ENCODE peak calls at places on chromosome 21, in seven cellular contexts. One of them, this sample, is unnamed.

GRCh38 chr21:33968082-33968997 is 52.7 kb upstream of the ATP5PO start:
- DNase-seq in prostate gland: no peak
- DNase-seq in coronary artery: no peak
- DNase-seq in body of pancreas: no peak
- DNase-seq in astrocyte of the cerebellum: no peak
- DNase-seq in fibroblast of mammary gland: peak
- DNase-seq in OCI-LY7: peak
- DNase-seq in this sample: peak

GRCh38 chr21:33042812-33043211 is 17.1 kb downstream of the OLIG2 start:
- DNase-seq in prostate gland: no peak
- DNase-seq in coronary artery: no peak
- DNase-seq in body of pancreas: no peak
- DNase-seq in astrocyte of the cerebellum: peak
- DNase-seq in fibroblast of mammary gland: peak
- DNase-seq in OCI-LY7: no peak
- DNase-seq in this sample: no peak

GRCh38 chr21:39612233-39613028 is at the start of gene B3GALT5:
- DNase-seq in prostate gland: no peak
- DNase-seq in coronary artery: no peak
- DNase-seq in body of pancreas: peak
- DNase-seq in astrocyte of the cerebellum: no peak
- DNase-seq in fibroblast of mammary gland: peak
- DNase-seq in OCI-LY7: no peak
- DNase-seq in this sample: no peak

GRCh38 chr21:20790113-20790512 is 208.1 kb upstream of the NCAM2 start:
- DNase-seq in prostate gland: no peak
- DNase-seq in coronary artery: no peak
- DNase-seq in body of pancreas: no peak
- DNase-seq in astrocyte of the cerebellum: no peak
- DNase-seq in fibroblast of mammary gland: peak
- DNase-seq in OCI-LY7: no peak
- DNase-seq in this sample: no peak

GRCh38 chr21:17139696-17140095 is 373.1 kb upstream of the CXADR start:
- DNase-seq in prostate gland: no peak
- DNase-seq in coronary artery: no peak
- DNase-seq in body of pancreas: no peak
- DNase-seq in astrocyte of the cerebellum: no peak
- DNase-seq in fibroblast of mammary gland: peak
- DNase-seq in OCI-LY7: no peak
- DNase-seq in this sample: no peak

GRCh38 chr21:20720623-20721022 is 277.6 kb upstream of the NCAM2 start:
- DNase-seq in prostate gland: no peak
- DNase-seq in coronary artery: no peak
- DNase-seq in body of pancreas: no peak
- DNase-seq in astrocyte of the cerebellum: peak
- DNase-seq in fibroblast of mammary gland: peak
- DNase-seq in OCI-LY7: no peak
- DNase-seq in this sample: no peak

GRCh38 chr21:30257773-30258172 is 25.0 kb downstream of the KRTAP24-1 start:
- DNase-seq in prostate gland: no peak
- DNase-seq in coronary artery: no peak
- DNase-seq in body of pancreas: no peak
- DNase-seq in astrocyte of the cerebellum: peak
- DNase-seq in fibroblast of mammary gland: peak
- DNase-seq in OCI-LY7: peak
- DNase-seq in this sample: peak

GRCh38 chr21:21712761-21713558 is 714.8 kb downstream of the NCAM2 start:
- DNase-seq in prostate gland: no peak
- DNase-seq in coronary artery: no peak
- DNase-seq in body of pancreas: no peak
- DNase-seq in astrocyte of the cerebellum: peak
- DNase-seq in fibroblast of mammary gland: peak
- DNase-seq in OCI-LY7: no peak
- DNase-seq in this sample: no peak

GRCh38 chr21:34691396-34692032 is 22.7 kb downstream of the CLIC6 start:
- DNase-seq in prostate gland: no peak
- DNase-seq in coronary artery: no peak
- DNase-seq in body of pancreas: no peak
- DNase-seq in astrocyte of the cerebellum: no peak
- DNase-seq in fibroblast of mammary gland: no peak
- DNase-seq in OCI-LY7: no peak
- DNase-seq in this sample: no peak

GRCh38 chr21:21714396-21714795 is 716.2 kb downstream of the NCAM2 start:
- DNase-seq in prostate gland: no peak
- DNase-seq in coronary artery: no peak
- DNase-seq in body of pancreas: no peak
- DNase-seq in astrocyte of the cerebellum: peak
- DNase-seq in fibroblast of mammary gland: peak
- DNase-seq in OCI-LY7: no peak
- DNase-seq in this sample: no peak

GRCh38 chr21:44927259-44927586 is 6.5 kb upstream of the ITGB2 start:
- DNase-seq in prostate gland: no peak
- DNase-seq in coronary artery: no peak
- DNase-seq in body of pancreas: no peak
- DNase-seq in astrocyte of the cerebellum: no peak
- DNase-seq in fibroblast of mammary gland: no peak
- DNase-seq in OCI-LY7: no peak
- DNase-seq in this sample: no peak
- H3K4me3 ChIP-seq in prostate gland: no peak
- H3K4me3 ChIP-seq in coronary artery: no peak
- H3K4me3 ChIP-seq in body of pancreas: no peak
- H3K4me3 ChIP-seq in astrocyte of the cerebellum: no peak
- H3K4me3 ChIP-seq in fibroblast of mammary gland: no peak
- H3K4me3 ChIP-seq in OCI-LY7: peak
- H3K4me3 ChIP-seq in this sample: peak

GRCh38 chr21:42094811-42095210 is 23.7 kb downstream of the UMODL1 start:
- DNase-seq in prostate gland: no peak
- DNase-seq in coronary artery: no peak
- DNase-seq in body of pancreas: no peak
- DNase-seq in astrocyte of the cerebellum: no peak
- DNase-seq in fibroblast of mammary gland: peak
- DNase-seq in OCI-LY7: no peak
- DNase-seq in this sample: no peak
- TF ChIP-seq CTCF in prostate gland: no peak
- TF ChIP-seq CTCF in coronary artery: no peak
- TF ChIP-seq CTCF in body of pancreas: no peak
- TF ChIP-seq CTCF in astrocyte of the cerebellum: no peak
- TF ChIP-seq CTCF in fibroblast of mammary gland: peak
- TF ChIP-seq CTCF in OCI-LY7: no peak
- TF ChIP-seq CTCF in this sample: no peak

DNA sequence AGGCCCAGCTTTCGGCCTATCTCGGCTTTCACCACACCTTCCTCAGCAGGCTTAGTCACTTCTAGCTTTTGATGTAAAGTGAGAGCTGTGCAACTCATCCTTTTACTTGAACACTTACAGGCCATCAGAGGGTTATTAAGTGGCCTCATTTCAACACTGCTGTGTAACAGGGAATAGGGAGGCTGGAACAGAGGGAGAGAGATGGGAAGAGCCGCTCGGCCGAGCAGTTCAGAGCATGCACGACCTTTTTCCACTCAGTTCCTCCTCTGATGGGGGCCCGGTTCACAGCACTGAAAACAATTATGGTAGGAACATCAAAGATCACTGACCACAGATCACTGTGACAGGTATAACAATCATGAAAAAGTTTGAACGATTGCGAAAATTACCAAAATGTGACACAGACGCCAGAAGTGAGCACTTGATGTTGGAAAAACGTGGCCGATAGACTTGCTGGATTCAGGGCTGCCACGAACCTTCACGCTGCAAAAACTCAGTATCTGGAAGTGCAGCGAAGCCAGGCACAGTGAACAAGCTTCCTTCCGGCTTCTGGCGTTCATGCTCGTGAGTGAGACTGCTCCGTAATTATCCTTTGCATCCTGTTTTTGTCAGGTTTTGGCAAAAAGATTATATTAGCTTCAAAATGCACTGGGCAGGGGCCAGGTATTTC is 28.6 kb downstream of the AGPAT3 start:
- DNase-seq in prostate gland: no peak
- DNase-seq in coronary artery: no peak
- DNase-seq in body of pancreas: no peak
- DNase-seq in astrocyte of the cerebellum: no peak
- DNase-seq in fibroblast of mammary gland: peak
- DNase-seq in OCI-LY7: no peak
- DNase-seq in this sample: peak
- H3K4me3 ChIP-seq in prostate gland: no peak
- H3K4me3 ChIP-seq in coronary artery: peak
- H3K4me3 ChIP-seq in body of pancreas: no peak
- H3K4me3 ChIP-seq in astrocyte of the cerebellum: no peak
- H3K4me3 ChIP-seq in fibroblast of mammary gland: no peak
- H3K4me3 ChIP-seq in OCI-LY7: no peak
- H3K4me3 ChIP-seq in this sample: peak

DNA sequence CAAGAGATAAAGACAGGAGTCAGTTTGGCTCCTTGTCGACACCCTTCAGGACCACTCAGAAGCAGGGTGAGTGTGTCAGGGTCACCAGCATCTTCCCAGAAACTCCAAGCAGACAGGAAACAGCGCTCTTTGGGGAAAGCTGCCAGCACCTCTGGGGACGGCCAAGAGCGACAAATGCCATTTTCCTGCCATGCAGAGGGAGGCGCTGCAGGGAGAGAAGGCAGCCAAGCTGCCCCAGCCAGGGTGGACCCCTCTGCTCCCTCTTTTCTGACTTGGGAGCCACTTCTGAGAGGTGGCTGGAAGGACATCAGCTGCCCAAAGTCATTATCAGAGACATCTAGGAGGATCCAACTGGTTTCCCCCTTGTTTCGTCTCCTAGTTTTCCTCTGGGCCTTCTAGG is 29.0 kb downstream of the SIM2 start:
- DNase-seq in prostate gland: no peak
- DNase-seq in coronary artery: peak
- DNase-seq in body of pancreas: no peak
- DNase-seq in astrocyte of the cerebellum: no peak
- DNase-seq in fibroblast of mammary gland: no peak
- DNase-seq in OCI-LY7: no peak
- DNase-seq in this sample: no peak
- TF ChIP-seq CTCF in prostate gland: no peak
- TF ChIP-seq CTCF in coronary artery: no peak
- TF ChIP-seq CTCF in body of pancreas: no peak
- TF ChIP-seq CTCF in astrocyte of the cerebellum: no peak
- TF ChIP-seq CTCF in fibroblast of mammary gland: no peak
- TF ChIP-seq CTCF in OCI-LY7: no peak
- TF ChIP-seq CTCF in this sample: no peak

GRCh38 chr21:28743723-28744122 is 249.0 kb downstream of the LTN1 start:
- DNase-seq in prostate gland: no peak
- DNase-seq in coronary artery: no peak
- DNase-seq in body of pancreas: no peak
- DNase-seq in astrocyte of the cerebellum: no peak
- DNase-seq in fibroblast of mammary gland: no peak
- DNase-seq in OCI-LY7: no peak
- DNase-seq in this sample: no peak

GRCh38 chr21:28747464-28747863 is 245.2 kb downstream of the LTN1 start:
- DNase-seq in prostate gland: no peak
- DNase-seq in coronary artery: no peak
- DNase-seq in body of pancreas: no peak
- DNase-seq in astrocyte of the cerebellum: no peak
- DNase-seq in fibroblast of mammary gland: no peak
- DNase-seq in OCI-LY7: no peak
- DNase-seq in this sample: no peak

GRCh38 chr21:28742527-28742926 is 250.2 kb downstream of the LTN1 start:
- DNase-seq in prostate gland: no peak
- DNase-seq in coronary artery: no peak
- DNase-seq in body of pancreas: no peak
- DNase-seq in astrocyte of the cerebellum: peak
- DNase-seq in fibroblast of mammary gland: peak
- DNase-seq in OCI-LY7: no peak
- DNase-seq in this sample: no peak

GRCh38 chr21:28746166-28746565 is 246.5 kb downstream of the LTN1 start:
- DNase-seq in prostate gland: no peak
- DNase-seq in coronary artery: no peak
- DNase-seq in body of pancreas: no peak
- DNase-seq in astrocyte of the cerebellum: no peak
- DNase-seq in fibroblast of mammary gland: no peak
- DNase-seq in OCI-LY7: no peak
- DNase-seq in this sample: no peak

GRCh38 chr21:28745131-28746055 is 247.3 kb downstream of the LTN1 start:
- DNase-seq in prostate gland: peak
- DNase-seq in coronary artery: peak
- DNase-seq in body of pancreas: peak
- DNase-seq in astrocyte of the cerebellum: peak
- DNase-seq in fibroblast of mammary gland: peak
- DNase-seq in OCI-LY7: peak
- DNase-seq in this sample: peak
- H3K4me3 ChIP-seq in prostate gland: peak
- H3K4me3 ChIP-seq in coronary artery: peak
- H3K4me3 ChIP-seq in body of pancreas: peak
- H3K4me3 ChIP-seq in astrocyte of the cerebellum: peak
- H3K4me3 ChIP-seq in fibroblast of mammary gland: peak
- H3K4me3 ChIP-seq in OCI-LY7: peak
- H3K4me3 ChIP-seq in this sample: peak

GRCh38 chr21:41582866-41583265 is 74.9 kb upstream of the TMPRSS2 start:
- DNase-seq in prostate gland: no peak
- DNase-seq in coronary artery: no peak
- DNase-seq in body of pancreas: no peak
- DNase-seq in astrocyte of the cerebellum: no peak
- DNase-seq in fibroblast of mammary gland: no peak
- DNase-seq in OCI-LY7: no peak
- DNase-seq in this sample: no peak

GRCh38 chr21:41582298-41582840 is 74.4 kb upstream of the TMPRSS2 start:
- DNase-seq in prostate gland: no peak
- DNase-seq in coronary artery: no peak
- DNase-seq in body of pancreas: no peak
- DNase-seq in astrocyte of the cerebellum: no peak
- DNase-seq in fibroblast of mammary gland: no peak
- DNase-seq in OCI-LY7: no peak
- DNase-seq in this sample: no peak

GRCh38 chr21:41583274-41583790 is 75.4 kb upstream of the TMPRSS2 start:
- DNase-seq in prostate gland: peak
- DNase-seq in coronary artery: no peak
- DNase-seq in body of pancreas: peak
- DNase-seq in astrocyte of the cerebellum: no peak
- DNase-seq in fibroblast of mammary gland: no peak
- DNase-seq in OCI-LY7: no peak
- DNase-seq in this sample: no peak

GRCh38 chr21:41580758-41581554 is 73.0 kb upstream of the TMPRSS2 start:
- DNase-seq in prostate gland: no peak
- DNase-seq in coronary artery: no peak
- DNase-seq in body of pancreas: no peak
- DNase-seq in astrocyte of the cerebellum: no peak
- DNase-seq in fibroblast of mammary gland: no peak
- DNase-seq in OCI-LY7: no peak
- DNase-seq in this sample: no peak

GRCh38 chr21:41581592-41582228 is 73.8 kb upstream of the TMPRSS2 start:
- DNase-seq in prostate gland: no peak
- DNase-seq in coronary artery: no peak
- DNase-seq in body of pancreas: no peak
- DNase-seq in astrocyte of the cerebellum: no peak
- DNase-seq in fibroblast of mammary gland: no peak
- DNase-seq in OCI-LY7: no peak
- DNase-seq in this sample: no peak
- TF ChIP-seq CTCF in prostate gland: no peak
- TF ChIP-seq CTCF in coronary artery: no peak
- TF ChIP-seq CTCF in body of pancreas: no peak
- TF ChIP-seq CTCF in astrocyte of the cerebellum: no peak
- TF ChIP-seq CTCF in fibroblast of mammary gland: no peak
- TF ChIP-seq CTCF in OCI-LY7: no peak
- TF ChIP-seq CTCF in this sample: no peak

DNA sequence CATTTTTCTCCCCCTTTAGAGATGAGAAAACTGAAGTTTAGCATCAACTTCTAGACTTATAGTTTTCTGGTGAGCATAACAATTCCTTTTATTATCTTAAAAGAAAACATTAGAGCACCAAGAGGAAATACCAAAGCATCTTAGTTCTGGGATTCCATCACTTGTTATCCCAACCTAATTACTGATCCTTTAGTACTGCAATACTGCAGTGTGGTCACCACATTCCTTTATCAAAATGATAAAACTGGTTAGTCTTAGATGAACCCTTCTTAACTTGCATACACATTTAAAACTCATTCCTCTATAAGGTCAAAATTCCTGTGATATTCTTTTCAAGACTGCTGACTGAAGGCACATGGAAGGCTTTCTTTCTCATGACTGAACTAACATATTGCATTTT is 23.1 kb downstream of the SOD1 start:
- DNase-seq in prostate gland: no peak
- DNase-seq in coronary artery: no peak
- DNase-seq in body of pancreas: no peak
- DNase-seq in astrocyte of the cerebellum: no peak
- DNase-seq in fibroblast of mammary gland: no peak
- DNase-seq in OCI-LY7: no peak
- DNase-seq in this sample: no peak
- H3K4me3 ChIP-seq in prostate gland: no peak
- H3K4me3 ChIP-seq in coronary artery: no peak
- H3K4me3 ChIP-seq in body of pancreas: no peak
- H3K4me3 ChIP-seq in astrocyte of the cerebellum: no peak
- H3K4me3 ChIP-seq in fibroblast of mammary gland: no peak
- H3K4me3 ChIP-seq in OCI-LY7: no peak
- H3K4me3 ChIP-seq in this sample: no peak

This sample was measured in GM12865.